ENCODE peak calls at places on chromosomes 5 and 9, in eight cellular contexts. U, L, Y, M, G, I, R and A are unnamed samples.

GRCh38 chr5:64298586-64298985 is 132.9 kb downstream of the RNF180 start:
- DNase-seq in M (no peak), L (no peak), R (no peak), Y (no peak), I (no peak), U (no peak), G (no peak), A (no peak)

GRCh38 chr5:79495311-79495710 is 18.6 kb downstream of the HOMER1 start:
- DNase-seq in M (no peak), Y (no peak), R (no peak), L (no peak), G (no peak), U (peak; percentile 54), I (peak; percentile 76), A (peak; percentile 72)

GRCh38 chr9:76379494-76379893 is 14.7 kb downstream of the RFK start:
- DNase-seq in U (peak; percentile 84), I (peak; percentile 92), Y (peak; percentile 43), G (no peak), M (no peak), R (no peak), L (peak; percentile 27), A (peak; percentile 83)

GRCh38 chr9:36194326-36195000 is 3.7 kb downstream of the CLTA start:
- DNase-seq in I (peak; percentile 60), L (no peak), Y (no peak), R (no peak), M (no peak), G (no peak), U (no peak), A (no peak)

GRCh38 chr9:129595903-129596540 is 24.9 kb downstream of the C9orf50 start:
- DNase-seq in R (no peak), U (no peak), I (no peak), G (no peak), M (no peak), Y (no peak), L (no peak), A (no peak)

GRCh38 chr5:54832846-54833245 is 152.5 kb downstream of the ESM1 start:
- DNase-seq in L (no peak), R (no peak), U (no peak), I (no peak), G (no peak), M (no peak), Y (no peak), A (no peak)

GRCh38 chr5:102532126-102532525 is 33.3 kb upstream of the SLCO6A1 start:
- DNase-seq in G (no peak), Y (no peak), R (no peak), M (no peak), L (no peak), I (no peak), U (no peak), A (no peak)

GRCh38 chr5:61020415-61020814 is 75.4 kb downstream of the NDUFAF2 start:
- DNase-seq in I (no peak), M (no peak), R (no peak), G (no peak), L (no peak), Y (no peak), U (no peak), A (no peak)

GRCh38 chr9:34744295-34745221 is 34.6 kb upstream of the CCL21 start:
- DNase-seq in Y (peak; percentile 30), I (peak; percentile 98), M (no peak), U (peak; percentile 90), G (peak; percentile 22), L (no peak), R (peak; percentile 12), A (peak; percentile 94)

GRCh38 chr5:150431574-150431973 is 18.0 kb downstream of the RPS14 start:
- DNase-seq in G (no peak), Y (no peak), M (no peak), L (no peak), I (no peak), R (no peak), U (no peak), A (no peak)

GRCh38 chr5:150429410-150429873 is 16.7 kb upstream of the CD74 start:
- DNase-seq in G (no peak), R (no peak), I (no peak), Y (no peak), U (no peak), L (no peak), M (no peak), A (no peak)

GRCh38 chr5:150431048-150431447 is 18.3 kb upstream of the CD74 start:
- DNase-seq in R (no peak), L (no peak), U (no peak), M (no peak), Y (no peak), I (no peak), G (no peak), A (no peak)

GRCh38 chr5:150428978-150429377 is 16.3 kb upstream of the CD74 start:
- DNase-seq in M (no peak), I (no peak), Y (no peak), R (no peak), L (no peak), G (no peak), U (no peak), A (no peak)

GRCh38 chr5:150428106-150428876 is 15.6 kb upstream of the CD74 start:
- DNase-seq in L (no peak), Y (no peak), G (no peak), U (no peak), I (no peak), R (no peak), M (no peak), A (no peak)
- H3K27ac ChIP-seq in L (no peak overlapping the region), Y (no peak overlapping the region), G (no peak overlapping the region), U (no peak overlapping the region), I (no peak overlapping the region), R (peak overlapping the region; percentile 44), M (peak overlapping the region; percentile 70), A (no peak overlapping the region)

DNA sequence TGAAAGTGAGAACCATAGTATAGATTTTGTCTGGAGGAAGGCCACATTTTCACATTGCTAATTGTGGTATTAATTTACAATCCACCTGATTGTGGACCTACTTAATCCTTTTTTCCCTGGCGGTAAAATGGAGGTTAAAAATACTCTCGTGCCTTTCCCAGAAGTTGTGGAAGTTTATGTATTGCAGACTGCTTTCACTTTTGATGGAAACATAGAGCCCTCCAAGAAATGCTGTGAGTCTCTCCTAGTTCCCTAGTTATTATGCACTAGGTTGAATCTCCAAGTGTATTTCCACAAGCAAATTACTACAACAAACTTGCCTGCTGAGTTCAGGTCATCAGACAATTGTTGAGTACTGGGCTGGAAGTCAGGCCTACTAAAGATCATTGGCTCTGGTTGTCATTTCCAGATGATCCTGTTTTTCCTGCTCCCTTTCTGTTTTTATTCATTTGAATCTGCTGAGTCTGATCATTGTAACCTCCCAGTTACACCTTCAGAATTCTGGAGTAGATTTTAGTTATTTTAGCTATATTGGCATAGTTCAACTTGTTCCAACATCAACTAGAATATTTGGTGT is 104.1 kb downstream of the CD180 start:
- DNase-seq in Y (no peak), G (no peak), L (no peak), M (no peak), I (no peak), U (peak; percentile 25), R (no peak), A (no peak)
- TF ChIP-seq CTCF in Y (no peak), G (no peak), L (no peak), M (no peak), I (no peak), U (no peak), R (no peak), A (no peak)

DNA sequence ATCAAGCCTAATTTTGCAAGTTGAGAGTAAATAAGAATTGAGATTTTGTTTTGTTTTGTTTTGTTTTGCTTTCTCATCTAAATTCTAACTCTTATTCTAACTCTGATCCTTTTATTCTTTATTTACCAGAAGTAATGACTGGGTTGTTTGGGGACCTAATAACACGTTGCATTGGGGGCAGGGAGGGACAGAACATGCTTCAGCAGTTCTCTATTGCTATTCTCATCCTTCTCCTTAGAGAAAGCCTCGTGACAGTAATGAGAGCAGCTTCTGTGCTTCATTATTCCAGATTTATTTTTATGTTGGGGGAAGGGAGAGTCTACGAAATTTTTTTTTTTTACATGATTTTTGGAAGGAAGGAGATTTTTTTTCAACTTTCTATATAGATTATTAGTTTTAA is 21.1 kb downstream of the CPEB4 start:
- DNase-seq in L (no peak), R (peak; percentile 64), Y (no peak), U (no peak), I (no peak), M (no peak), G (no peak), A (no peak)
- H3K27ac ChIP-seq in L (no peak overlapping the region), R (peak overlapping the region; percentile 99), Y (no peak overlapping the region), U (no peak overlapping the region), I (no peak overlapping the region), M (peak overlapping the region; percentile 62), G (no peak overlapping the region), A (no peak overlapping the region)

GRCh38 chr5:175617447-175617846 is 40.4 kb upstream of the HRH2 start:
- DNase-seq in U (no peak), R (no peak), M (no peak), I (no peak), G (no peak), L (no peak), Y (no peak), A (no peak)
- TF ChIP-seq CTCF in U (no peak), R (no peak), M (no peak), I (no peak), G (no peak), L (no peak), Y (no peak), A (no peak)

DNA sequence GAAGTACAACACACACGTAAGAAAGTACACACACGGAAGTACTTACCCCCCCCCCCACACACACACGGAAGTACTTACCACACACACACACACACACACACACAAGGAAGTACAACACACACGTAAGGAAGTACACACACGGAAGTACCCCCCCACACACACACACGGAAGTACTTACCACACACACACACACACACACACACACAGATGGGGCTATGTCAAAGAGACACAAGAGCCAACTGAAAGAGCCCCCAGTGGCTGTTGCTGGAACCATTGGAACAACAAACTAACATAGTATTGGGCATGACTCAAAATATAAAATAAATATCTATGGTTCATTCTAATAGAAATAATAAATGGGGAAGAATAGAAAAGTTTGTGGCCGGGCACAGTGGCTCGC is 4.9 kb upstream of the MAPK9 start:
- DNase-seq in I (no peak), L (no peak), U (no peak), M (no peak), R (no peak), Y (no peak), G (no peak), A (no peak)
- H3K27ac ChIP-seq in I (no peak overlapping the region), L (no peak overlapping the region), U (no peak overlapping the region), M (no peak overlapping the region), R (no peak overlapping the region), Y (no peak overlapping the region), G (no peak overlapping the region), A (no peak overlapping the region)

GRCh38 chr9:33447404-33448158 is at the start of gene AQP3:
- DNase-seq in M (peak; percentile 35), L (peak; percentile 80), R (peak; percentile 32), U (peak; percentile 37), G (peak; percentile 66), Y (peak; percentile 68), I (peak; percentile 44), A (peak; percentile 47)
- TF ChIP-seq CTCF in M (no peak), L (peak; percentile 51), R (no peak), U (peak; percentile 44), G (no peak), Y (no peak), I (no peak), A (no peak)